ENCODE peak calls at places on chromosomes 2 and 18, in four cellular contexts. N, F, M and Q are unnamed samples.

GRCh38 chr2:170822885-170823799 is 6.5 kb downstream of the GAD1 start:
- DNase-seq in F (no peak), N (peak; percentile 53), M (no peak), Q (no peak)

GRCh38 chr2:61679096-61679495 is 140.9 kb upstream of the XPO1 start:
- DNase-seq in F (no peak), M (no peak), N (no peak), Q (no peak)

GRCh38 chr2:72924353-72925240 is 7.3 kb downstream of the EMX1 start:
- DNase-seq in N (peak; percentile 19), M (no peak), F (no peak), Q (no peak)

GRCh38 chr18:74567805-74568204 is 29.9 kb upstream of the ZNF407 start:
- DNase-seq in N (no peak), F (no peak), M (no peak), Q (no peak)

GRCh38 chr2:188811522-188811921 is 162.7 kb upstream of the COL3A1 start:
- DNase-seq in F (peak; percentile 86), M (peak; percentile 42), N (no peak), Q (peak; percentile 50)

GRCh38 chr18:67475673-67476072 is 40.8 kb downstream of the DSEL start:
- DNase-seq in F (peak; percentile 70), M (no peak), N (no peak), Q (no peak)

GRCh38 chr2:218291934-218292699 is at the start of gene TMBIM1:
- DNase-seq in M (peak; percentile 72), F (peak; percentile 72), N (peak; percentile 82), Q (peak; percentile 59)

GRCh38 chr2:47572136-47572535 is 169.2 kb downstream of the MSH2 start:
- DNase-seq in F (no peak), N (no peak), M (no peak), Q (no peak)